ENCODE peak calls at places on chromosomes 5 and 9, in four cellular contexts. S is M059J; Z is OCI-M1; I is stimulated activated CD8-positive, alpha-beta memory T cell treated with anti-CD3 and anti-CD28 coated beads, Interleukin-2, amount 100 ng/mL, for 48 hours. U is an unnamed sample.

GRCh38 chr5:147782053-147783028 is at the start of gene JAKMIP2:
- DNase-seq in Z (peak; percentile 65), S (peak; percentile 81), I (peak; percentile 73), U (no peak)

GRCh38 chr9:5435912-5436311 is 1.8 kb downstream of the PLGRKT start:
- DNase-seq in Z (peak; percentile 96), S (peak; percentile 85), I (no peak), U (no peak)

GRCh38 chr5:33657804-33658435 is 217.2 kb downstream of the TARS1 start:
- DNase-seq in I (no peak), Z (no peak), S (peak; percentile 51), U (no peak)

GRCh38 chr9:113267911-113268563 is 7.3 kb downstream of the CDC26 start:
- DNase-seq in Z (peak; percentile 34), I (no peak), S (no peak), U (no peak)

GRCh38 chr5:136559651-136560050 is 194.3 kb upstream of the TRPC7 start:
- DNase-seq in Z (no peak), I (no peak), S (no peak), U (no peak)

GRCh38 chr5:157574456-157575095 is 999 bp downstream of the ADAM19 start:
- DNase-seq in Z (no peak), S (no peak), I (no peak), U (no peak)

GRCh38 chr9:77453857-77454647 is 194.1 kb downstream of the GNA14 start:
- DNase-seq in Z (peak; percentile 63), I (no peak), S (no peak), U (peak; percentile 70)

GRCh38 chr5:112669328-112669963 is 68.2 kb upstream of the APC start:
- DNase-seq in I (no peak), S (no peak), Z (no peak), U (no peak)

GRCh38 chr9:3875371-3876132 is 349.8 kb upstream of the RFX3 start:
- DNase-seq in I (no peak), Z (no peak), S (peak; percentile 100), U (no peak)

U was measured in GF-D8.